ENCODE peak calls at places on chromosome 4, in six cellular contexts. One of them, this sample, is unnamed.

GRCh38 chr4:165927366-165927765 is 54.3 kb downstream of the TLL1 start:
- DNase-seq in BJ: no peak
- DNase-seq in progenitor cell of endocrine pancreas: no peak
- DNase-seq in DND-41: no peak
- DNase-seq in heart left ventricle: no peak
- DNase-seq in IMR-90: no peak
- DNase-seq in this sample: no peak

GRCh38 chr4:165124488-165124887 is 11.8 kb upstream of the TMEM192 start:
- DNase-seq in BJ: no peak
- DNase-seq in progenitor cell of endocrine pancreas: no peak
- DNase-seq in DND-41: no peak
- DNase-seq in heart left ventricle: no peak
- DNase-seq in IMR-90: no peak
- DNase-seq in this sample: peak; percentile 12

GRCh38 chr4:119646347-119647071 is 17.9 kb upstream of the PDE5A start:
- DNase-seq in BJ: no peak
- DNase-seq in progenitor cell of endocrine pancreas: no peak
- DNase-seq in DND-41: no peak
- DNase-seq in heart left ventricle: peak; percentile 34
- DNase-seq in IMR-90: peak; percentile 31
- DNase-seq in this sample: no peak

GRCh38 chr4:7282094-7282370 is 89.7 kb downstream of the SORCS2 start:
- DNase-seq in BJ: no peak
- DNase-seq in progenitor cell of endocrine pancreas: no peak
- DNase-seq in DND-41: no peak
- DNase-seq in heart left ventricle: no peak
- DNase-seq in IMR-90: no peak
- DNase-seq in this sample: no peak

GRCh38 chr4:172708184-172708583 is 460.4 kb upstream of the GALNT7 start:
- DNase-seq in BJ: no peak
- DNase-seq in progenitor cell of endocrine pancreas: no peak
- DNase-seq in DND-41: no peak
- DNase-seq in heart left ventricle: no peak
- DNase-seq in IMR-90: no peak
- DNase-seq in this sample: no peak

GRCh38 chr4:87851332-87851731 is 18.6 kb downstream of the MEPE start:
- DNase-seq in BJ: no peak
- DNase-seq in progenitor cell of endocrine pancreas: no peak
- DNase-seq in DND-41: no peak
- DNase-seq in heart left ventricle: no peak
- DNase-seq in IMR-90: no peak
- DNase-seq in this sample: peak; percentile 89

GRCh38 chr4:124206779-124207605 is 505.5 kb downstream of the ANKRD50 start:
- DNase-seq in BJ: no peak
- DNase-seq in progenitor cell of endocrine pancreas: no peak
- DNase-seq in DND-41: no peak
- DNase-seq in heart left ventricle: no peak
- DNase-seq in IMR-90: peak; percentile 46
- DNase-seq in this sample: peak; percentile 6

GRCh38 chr4:56106180-56106579 is 157.4 kb downstream of the CEP135 start:
- DNase-seq in BJ: no peak
- DNase-seq in progenitor cell of endocrine pancreas: no peak
- DNase-seq in DND-41: no peak
- DNase-seq in heart left ventricle: no peak
- DNase-seq in IMR-90: no peak
- DNase-seq in this sample: no peak

GRCh38 chr4:183422962-183423653 is 21.3 kb upstream of the CDKN2AIP start:
- DNase-seq in BJ: no peak
- DNase-seq in progenitor cell of endocrine pancreas: no peak
- DNase-seq in DND-41: no peak
- DNase-seq in heart left ventricle: no peak
- DNase-seq in IMR-90: peak; percentile 59
- DNase-seq in this sample: no peak

GRCh38 chr4:71866212-71866885 is 82.5 kb upstream of the GC start:
- DNase-seq in BJ: no peak
- DNase-seq in progenitor cell of endocrine pancreas: no peak
- DNase-seq in DND-41: no peak
- DNase-seq in heart left ventricle: no peak
- DNase-seq in IMR-90: no peak
- DNase-seq in this sample: no peak

GRCh38 chr4:184364100-184364921 is 110.0 kb downstream of the IRF2 start:
- DNase-seq in BJ: no peak
- DNase-seq in progenitor cell of endocrine pancreas: no peak
- DNase-seq in DND-41: no peak
- DNase-seq in heart left ventricle: no peak
- DNase-seq in IMR-90: no peak
- DNase-seq in this sample: no peak

GRCh38 chr4:94472056-94472826 is 20.5 kb downstream of the PDLIM5 start:
- DNase-seq in BJ: no peak
- DNase-seq in progenitor cell of endocrine pancreas: no peak
- DNase-seq in DND-41: no peak
- DNase-seq in heart left ventricle: no peak
- DNase-seq in IMR-90: peak; percentile 69
- DNase-seq in this sample: no peak

GRCh38 chr4:26573389-26573794 is 10.5 kb upstream of the TBC1D19 start:
- DNase-seq in BJ: no peak
- DNase-seq in progenitor cell of endocrine pancreas: no peak
- DNase-seq in DND-41: peak; percentile 25
- DNase-seq in heart left ventricle: no peak
- DNase-seq in IMR-90: peak; percentile 46
- DNase-seq in this sample: peak; percentile 12

GRCh38 chr4:173334085-173334890 is at the start of gene HMGB2:
- DNase-seq in BJ: peak; percentile 100
- DNase-seq in progenitor cell of endocrine pancreas: peak; percentile 100
- DNase-seq in DND-41: peak; percentile 100
- DNase-seq in heart left ventricle: peak; percentile 100
- DNase-seq in IMR-90: peak; percentile 100
- DNase-seq in this sample: peak; percentile 100

GRCh38 chr4:7507381-7507780 is 72.7 kb upstream of the PSAPL1 start:
- DNase-seq in BJ: no peak
- DNase-seq in progenitor cell of endocrine pancreas: no peak
- DNase-seq in DND-41: no peak
- DNase-seq in heart left ventricle: no peak
- DNase-seq in IMR-90: no peak
- DNase-seq in this sample: no peak

GRCh38 chr4:158162637-158163036 is 10.2 kb downstream of the GASK1B start:
- DNase-seq in BJ: no peak
- DNase-seq in progenitor cell of endocrine pancreas: no peak
- DNase-seq in DND-41: no peak
- DNase-seq in heart left ventricle: no peak
- DNase-seq in IMR-90: peak; percentile 20
- DNase-seq in this sample: no peak

GRCh38 chr4:173494013-173494970 is 35.7 kb downstream of the HAND2 start:
- DNase-seq in BJ: no peak
- DNase-seq in progenitor cell of endocrine pancreas: no peak
- DNase-seq in DND-41: peak; percentile 71
- DNase-seq in heart left ventricle: peak; percentile 46
- DNase-seq in IMR-90: peak; percentile 62
- DNase-seq in this sample: peak; percentile 77

GRCh38 chr4:18540349-18540748 is 518.8 kb upstream of the LCORL start:
- DNase-seq in BJ: no peak
- DNase-seq in progenitor cell of endocrine pancreas: no peak
- DNase-seq in DND-41: no peak
- DNase-seq in heart left ventricle: no peak
- DNase-seq in IMR-90: no peak
- DNase-seq in this sample: no peak

GRCh38 chr4:4762909-4763814 is 96.3 kb upstream of the MSX1 start:
- DNase-seq in BJ: peak; percentile 56
- DNase-seq in progenitor cell of endocrine pancreas: no peak
- DNase-seq in DND-41: peak; percentile 21
- DNase-seq in heart left ventricle: no peak
- DNase-seq in IMR-90: peak; percentile 59
- DNase-seq in this sample: peak; percentile 87

GRCh38 chr4:123168812-123169211 is 227.8 kb upstream of the SPRY1 start:
- DNase-seq in BJ: no peak
- DNase-seq in progenitor cell of endocrine pancreas: no peak
- DNase-seq in DND-41: no peak
- DNase-seq in heart left ventricle: no peak
- DNase-seq in IMR-90: peak; percentile 7
- DNase-seq in this sample: no peak

GRCh38 chr4:31391976-31392375 is 671.8 kb downstream of the PCDH7 start:
- DNase-seq in BJ: peak; percentile 4
- DNase-seq in progenitor cell of endocrine pancreas: no peak
- DNase-seq in DND-41: no peak
- DNase-seq in heart left ventricle: no peak
- DNase-seq in IMR-90: no peak
- DNase-seq in this sample: no peak

DNA sequence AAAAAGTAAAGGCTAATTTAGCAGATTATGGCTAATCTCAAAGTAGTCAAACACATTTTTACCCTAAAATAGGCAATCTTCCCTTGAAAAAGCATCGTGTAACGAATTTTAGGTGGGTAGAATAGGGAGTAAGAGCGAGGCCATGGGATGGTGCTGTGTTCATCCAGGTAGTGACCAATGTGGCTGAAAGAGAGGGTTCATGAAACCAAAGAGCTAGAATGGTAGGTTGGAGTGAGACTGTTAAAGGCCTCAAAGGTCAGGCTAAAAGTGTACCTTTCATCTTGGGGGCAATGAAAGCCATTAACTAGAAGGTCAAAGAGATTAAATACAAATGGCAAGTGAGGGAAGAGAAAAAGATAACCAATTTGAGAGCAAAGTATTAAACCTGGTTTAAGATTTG is 23.6 kb downstream of the EIF4E start:
- DNase-seq in BJ: no peak
- DNase-seq in progenitor cell of endocrine pancreas: no peak
- DNase-seq in DND-41: no peak
- DNase-seq in heart left ventricle: no peak
- DNase-seq in IMR-90: no peak
- DNase-seq in this sample: no peak
- TF ChIP-seq CTCF in BJ: no peak
- TF ChIP-seq CTCF in progenitor cell of endocrine pancreas: no peak
- TF ChIP-seq CTCF in DND-41: no peak
- TF ChIP-seq CTCF in heart left ventricle: no peak
- TF ChIP-seq CTCF in IMR-90: no peak
- TF ChIP-seq CTCF in this sample: no peak

GRCh38 chr4:1592179-1593037 is 91.7 kb downstream of the FAM53A start:
- DNase-seq in BJ: no peak
- DNase-seq in progenitor cell of endocrine pancreas: no peak
- DNase-seq in DND-41: no peak
- DNase-seq in heart left ventricle: no peak
- DNase-seq in IMR-90: no peak
- DNase-seq in this sample: no peak

GRCh38 chr4:1594871-1595788 is 89.0 kb downstream of the FAM53A start:
- DNase-seq in BJ: no peak
- DNase-seq in progenitor cell of endocrine pancreas: no peak
- DNase-seq in DND-41: no peak
- DNase-seq in heart left ventricle: no peak
- DNase-seq in IMR-90: no peak
- DNase-seq in this sample: no peak

GRCh38 chr4:1593458-1593857 is 90.7 kb downstream of the FAM53A start:
- DNase-seq in BJ: no peak
- DNase-seq in progenitor cell of endocrine pancreas: no peak
- DNase-seq in DND-41: no peak
- DNase-seq in heart left ventricle: no peak
- DNase-seq in IMR-90: no peak
- DNase-seq in this sample: no peak

GRCh38 chr4:1593038-1593417 is 91.1 kb downstream of the FAM53A start:
- DNase-seq in BJ: no peak
- DNase-seq in progenitor cell of endocrine pancreas: no peak
- DNase-seq in DND-41: no peak
- DNase-seq in heart left ventricle: no peak
- DNase-seq in IMR-90: no peak
- DNase-seq in this sample: no peak

DNA sequence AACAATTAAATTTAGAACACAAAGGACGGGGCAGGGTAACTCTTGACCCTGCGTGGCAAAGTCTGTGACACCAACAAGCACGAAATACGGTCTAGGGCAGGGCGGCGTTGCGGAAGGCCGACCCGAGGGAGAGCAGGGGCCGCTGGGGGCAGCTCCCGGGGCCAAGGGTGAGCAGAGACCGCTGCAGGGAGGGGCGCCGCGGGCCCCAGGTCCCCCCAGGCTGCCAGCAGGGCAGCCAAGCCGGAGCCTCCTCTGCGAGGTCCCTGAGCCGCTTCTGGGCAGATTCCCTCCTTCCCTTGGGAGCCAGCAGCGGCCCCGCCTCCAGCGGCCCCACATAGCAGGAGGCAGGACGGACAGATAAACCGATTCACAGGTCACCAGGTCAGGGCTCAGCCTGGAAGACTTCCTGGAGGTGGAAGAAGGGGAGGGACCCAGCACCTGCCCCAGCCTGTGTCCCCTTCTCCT is 90.2 kb downstream of the FAM53A start:
- DNase-seq in BJ: no peak
- DNase-seq in progenitor cell of endocrine pancreas: no peak
- DNase-seq in DND-41: no peak
- DNase-seq in heart left ventricle: no peak
- DNase-seq in IMR-90: no peak
- DNase-seq in this sample: no peak
- TF ChIP-seq CTCF in BJ: no peak
- TF ChIP-seq CTCF in progenitor cell of endocrine pancreas: no peak
- TF ChIP-seq CTCF in DND-41: no peak
- TF ChIP-seq CTCF in heart left ventricle: no peak
- TF ChIP-seq CTCF in IMR-90: no peak
- TF ChIP-seq CTCF in this sample: no peak

GRCh38 chr4:1382776-1383727 is 23.2 kb downstream of the NKX1-1 start:
- DNase-seq in BJ: no peak
- DNase-seq in progenitor cell of endocrine pancreas: no peak
- DNase-seq in DND-41: no peak
- DNase-seq in heart left ventricle: no peak
- DNase-seq in IMR-90: no peak
- DNase-seq in this sample: no peak

GRCh38 chr4:1384675-1385372 is 21.4 kb downstream of the NKX1-1 start:
- DNase-seq in BJ: no peak
- DNase-seq in progenitor cell of endocrine pancreas: no peak
- DNase-seq in DND-41: no peak
- DNase-seq in heart left ventricle: no peak
- DNase-seq in IMR-90: no peak
- DNase-seq in this sample: no peak

GRCh38 chr4:1383728-1384591 is 22.3 kb downstream of the NKX1-1 start:
- DNase-seq in BJ: no peak
- DNase-seq in progenitor cell of endocrine pancreas: no peak
- DNase-seq in DND-41: no peak
- DNase-seq in heart left ventricle: no peak
- DNase-seq in IMR-90: no peak
- DNase-seq in this sample: no peak

GRCh38 chr4:1381944-1382541 is 24.2 kb downstream of the NKX1-1 start:
- DNase-seq in BJ: no peak
- DNase-seq in progenitor cell of endocrine pancreas: no peak
- DNase-seq in DND-41: no peak
- DNase-seq in heart left ventricle: no peak
- DNase-seq in IMR-90: no peak
- DNase-seq in this sample: no peak

GRCh38 chr4:1385373-1386340 is 20.6 kb downstream of the NKX1-1 start:
- DNase-seq in BJ: no peak
- DNase-seq in progenitor cell of endocrine pancreas: no peak
- DNase-seq in DND-41: no peak
- DNase-seq in heart left ventricle: no peak
- DNase-seq in IMR-90: no peak
- DNase-seq in this sample: no peak
- TF ChIP-seq CTCF in BJ: no peak
- TF ChIP-seq CTCF in progenitor cell of endocrine pancreas: no peak
- TF ChIP-seq CTCF in DND-41: no peak
- TF ChIP-seq CTCF in heart left ventricle: no peak
- TF ChIP-seq CTCF in IMR-90: no peak
- TF ChIP-seq CTCF in this sample: no peak

DNA sequence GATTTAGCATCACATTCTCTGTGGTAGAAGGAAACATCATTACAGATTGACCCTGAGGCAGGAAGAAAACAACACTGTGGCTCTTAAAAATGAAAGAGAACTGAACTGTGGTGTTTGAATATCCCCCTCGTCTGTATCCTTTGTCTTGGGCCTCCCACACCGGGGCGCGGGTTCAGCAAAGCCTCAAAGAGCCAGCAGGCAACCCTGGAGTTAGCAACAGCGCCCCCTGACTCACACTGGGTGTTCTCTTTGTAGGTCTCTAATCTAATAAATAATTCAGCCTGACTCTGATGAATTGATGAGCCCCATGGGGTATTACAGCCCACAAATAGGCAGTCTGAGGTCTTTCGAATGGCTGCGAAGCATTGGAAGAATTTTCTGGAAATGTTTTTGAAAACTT is 46.1 kb upstream of the CTSO start:
- DNase-seq in BJ: no peak
- DNase-seq in progenitor cell of endocrine pancreas: no peak
- DNase-seq in DND-41: no peak
- DNase-seq in heart left ventricle: peak; percentile 22
- DNase-seq in IMR-90: no peak
- DNase-seq in this sample: no peak
- TF ChIP-seq CTCF in BJ: peak; percentile 10
- TF ChIP-seq CTCF in progenitor cell of endocrine pancreas: peak; percentile 54
- TF ChIP-seq CTCF in DND-41: no peak
- TF ChIP-seq CTCF in heart left ventricle: no peak
- TF ChIP-seq CTCF in IMR-90: no peak
- TF ChIP-seq CTCF in this sample: no peak